ENCODE peak calls at places on chromosomes 11 and 22, in eight cellular contexts. L is pancreas; Q is A549; P is tibial artery; N is heart right ventricle; I is CD8-positive, alpha-beta T cell; V is CD4-positive, alpha-beta memory T cell; U is Peyer's patch. D is an unnamed sample.

GRCh38 chr11:106231591-106231990 is 154.1 kb downstream of the AASDHPPT start:
- DNase-seq in L (peak), Q (no peak), P (no peak), N (no peak), I (no peak), V (no peak), U (no peak), D (no peak)

GRCh38 chr11:108466405-108466804 is 924 bp downstream of the C11orf65 start:
- DNase-seq in L (no peak), Q (no peak), P (no peak), N (no peak), I (no peak), V (peak), U (no peak), D (no peak)

GRCh38 chr11:10657308-10658271 is 36.0 kb downstream of the IRAG1 start:
- DNase-seq in L (no peak), Q (peak), P (no peak), N (no peak), I (no peak), V (no peak), U (no peak), D (no peak)

GRCh38 chr11:10580625-10581024 is 12.2 kb upstream of the LYVE1 start:
- DNase-seq in L (no peak), Q (no peak), P (no peak), N (no peak), I (no peak), V (no peak), U (no peak), D (no peak)

GRCh38 chr11:114426280-114426679 is 13.0 kb upstream of the REXO2 start:
- DNase-seq in L (no peak), Q (no peak), P (no peak), N (no peak), I (no peak), V (no peak), U (no peak), D (no peak)

GRCh38 chr11:116970485-116971292 is 127.5 kb downstream of the SIK3 start:
- DNase-seq in L (no peak), Q (no peak), P (no peak), N (no peak), I (no peak), V (no peak), U (no peak), D (no peak)

GRCh38 chr11:72932132-72932570 is 117.9 kb downstream of the ATG16L2 start:
- DNase-seq in L (no peak), Q (no peak), P (no peak), N (no peak), I (no peak), V (no peak), U (no peak), D (no peak)

GRCh38 chr11:19595840-19596751 is 116.5 kb upstream of the NAV2 start:
- DNase-seq in L (no peak), Q (peak), P (peak), N (peak), I (no peak), V (no peak), U (no peak), D (no peak)

GRCh38 chr11:8631395-8632110 is 37.5 kb upstream of the STK33 start:
- DNase-seq in L (no peak), Q (no peak), P (no peak), N (no peak), I (no peak), V (no peak), U (no peak), D (no peak)

GRCh38 chr11:72676874-72677341 is 2.7 kb upstream of the PDE2A start:
- DNase-seq in L (peak), Q (peak), P (peak), N (peak), I (peak), V (peak), U (peak), D (peak)

GRCh38 chr22:41175546-41175945 is 29.6 kb upstream of the L3MBTL2 start:
- DNase-seq in L (no peak), Q (no peak), P (no peak), N (no peak), I (no peak), V (no peak), U (no peak), D (no peak)

GRCh38 chr11:125404811-125405481 is 91.1 kb downstream of the FEZ1 start:
- DNase-seq in L (peak), Q (peak), P (peak), N (peak), I (peak), V (no peak), U (peak), D (peak)

GRCh38 chr11:77115181-77115611 is 12.6 kb downstream of the OMP start:
- DNase-seq in L (no peak), Q (peak), P (no peak), N (no peak), I (no peak), V (no peak), U (no peak), D (no peak)

GRCh38 chr11:11179239-11179638 is 173.8 kb downstream of the CSNK2A3 start:
- DNase-seq in L (no peak), Q (peak), P (no peak), N (no peak), I (no peak), V (no peak), U (no peak), D (no peak)

GRCh38 chr11:44446341-44446712 is 119.1 kb upstream of the CD82 start:
- DNase-seq in L (no peak), Q (peak), P (no peak), N (no peak), I (no peak), V (no peak), U (no peak), D (no peak)

GRCh38 chr11:34972892-34973291 is 56.5 kb downstream of the PDHX start:
- DNase-seq in L (no peak), Q (no peak), P (no peak), N (no peak), I (no peak), V (no peak), U (no peak), D (no peak)

GRCh38 chr11:20154381-20154780 is 5.9 kb downstream of the DBX1 start:
- DNase-seq in L (no peak), Q (no peak), P (no peak), N (no peak), I (no peak), V (no peak), U (no peak), D (no peak)

GRCh38 chr22:45905924-45906865 is 70.8 kb downstream of the WNT7B start:
- DNase-seq in L (no peak), Q (no peak), P (no peak), N (peak), I (no peak), V (no peak), U (no peak), D (no peak)

GRCh38 chr22:36926309-36926708 is 12.9 kb downstream of the CSF2RB start:
- DNase-seq in L (no peak), Q (no peak), P (no peak), N (no peak), I (no peak), V (no peak), U (no peak), D (no peak)

GRCh38 chr11:78415338-78415737 is 2.3 kb downstream of the GAB2 start:
- DNase-seq in L (no peak), Q (no peak), P (no peak), N (no peak), I (no peak), V (no peak), U (no peak), D (no peak)

GRCh38 chr11:78416285-78417174 is 1.1 kb downstream of the GAB2 start:
- DNase-seq in L (peak), Q (peak), P (peak), N (peak), I (peak), V (peak), U (peak), D (peak)

GRCh38 chr11:78417175-78417887 is at the start of gene GAB2:
- DNase-seq in L (peak), Q (no peak), P (no peak), N (no peak), I (peak), V (peak), U (peak), D (peak)

GRCh38 chr11:78417888-78418583 is 416 bp upstream of the GAB2 start:
- DNase-seq in L (peak), Q (peak), P (peak), N (peak), I (peak), V (peak), U (peak), D (peak)

GRCh38 chr11:78414321-78415051 is 3.1 kb downstream of the GAB2 start:
- DNase-seq in L (no peak), Q (peak), P (no peak), N (no peak), I (no peak), V (no peak), U (no peak), D (no peak)
- H3K27ac ChIP-seq in L (no peak), Q (no peak), P (peak), N (peak), I (no peak), V (no peak), U (no peak), D (no peak)

GRCh38 chr11:93131709-93132108 is 66.1 kb downstream of the SLC36A4 start:
- DNase-seq in L (no peak), Q (peak), P (no peak), N (no peak), I (no peak), V (no peak), U (no peak), D (no peak)

GRCh38 chr11:93128574-93128973 is 69.2 kb downstream of the SLC36A4 start:
- DNase-seq in L (no peak), Q (no peak), P (no peak), N (no peak), I (no peak), V (no peak), U (no peak), D (no peak)

DNA sequence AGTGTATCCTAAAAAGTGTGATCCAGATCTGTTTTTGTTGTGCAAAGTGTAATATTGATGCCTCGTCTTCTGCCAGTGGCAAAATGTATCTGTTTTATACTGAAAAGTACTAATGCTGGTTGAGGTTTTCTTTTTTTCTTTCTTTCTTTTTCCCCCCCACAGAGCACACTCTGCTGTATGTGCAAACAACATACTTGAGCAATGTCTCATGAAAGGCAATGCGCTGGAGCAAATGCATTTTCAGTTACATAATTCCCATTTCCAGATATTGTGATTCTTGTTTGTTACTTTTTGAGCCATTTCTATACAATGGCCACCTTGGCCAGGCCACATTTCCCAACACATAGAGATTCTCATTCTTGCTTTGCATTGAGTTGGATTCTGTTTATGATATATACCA is 64.1 kb downstream of the SLC36A4 start:
- DNase-seq in L (no peak), Q (no peak), P (no peak), N (no peak), I (no peak), V (no peak), U (no peak), D (no peak)
- H3K4me3 ChIP-seq in L (no peak), Q (no peak), P (no peak), N (no peak), I (no peak), V (no peak), U (no peak), D (no peak)

GRCh38 chr11:14334893-14335292 is 24.1 kb downstream of the RRAS2 start:
- DNase-seq in L (no peak), Q (no peak), P (no peak), N (no peak), I (no peak), V (no peak), U (no peak), D (no peak)

GRCh38 chr11:14336507-14337503 is 22.2 kb downstream of the RRAS2 start:
- DNase-seq in L (no peak), Q (peak), P (no peak), N (no peak), I (no peak), V (no peak), U (no peak), D (no peak)

GRCh38 chr11:14339356-14339755 is 19.6 kb downstream of the RRAS2 start:
- DNase-seq in L (no peak), Q (no peak), P (no peak), N (no peak), I (no peak), V (no peak), U (no peak), D (no peak)

GRCh38 chr11:14334193-14334592 is 24.8 kb downstream of the RRAS2 start:
- DNase-seq in L (no peak), Q (no peak), P (no peak), N (no peak), I (no peak), V (no peak), U (no peak), D (no peak)

DNA sequence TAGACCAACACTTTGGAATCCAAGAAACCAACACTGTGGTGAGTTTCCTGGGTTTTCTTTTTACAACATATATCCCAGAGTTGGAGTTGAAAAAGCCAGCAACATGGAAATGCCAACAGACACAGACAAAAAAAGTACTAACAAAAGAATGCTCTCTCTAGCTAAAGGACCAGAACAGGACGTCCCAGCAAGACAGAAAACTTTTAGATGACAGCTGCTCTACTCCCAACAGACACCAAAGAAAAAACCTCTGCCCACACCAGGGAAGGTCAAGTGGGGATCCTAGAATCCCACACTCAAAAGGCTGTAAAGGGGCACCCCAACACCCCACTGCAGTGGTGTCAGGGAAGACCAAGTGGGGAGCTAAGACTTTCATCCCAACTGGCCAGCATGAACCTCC is 23.3 kb downstream of the RRAS2 start:
- DNase-seq in L (no peak), Q (no peak), P (no peak), N (no peak), I (no peak), V (no peak), U (no peak), D (no peak)
- H3K27ac ChIP-seq in L (no peak), Q (peak), P (peak), N (no peak), I (no peak), V (no peak), U (no peak), D (no peak)

GRCh38 chr11:3131330-3131941 is 33.7 kb downstream of the OSBPL5 start:
- DNase-seq in L (no peak), Q (no peak), P (no peak), N (no peak), I (no peak), V (no peak), U (no peak), D (no peak)
- H3K4me3 ChIP-seq in L (no peak), Q (no peak), P (no peak), N (no peak), I (no peak), V (no peak), U (no peak), D (no peak)

GRCh38 chr11:26992031-26992541 is 1.8 kb upstream of the FIBIN start:
- DNase-seq in L (no peak), Q (no peak), P (no peak), N (no peak), I (no peak), V (no peak), U (no peak), D (no peak)
- H3K27ac ChIP-seq in L (no peak), Q (no peak), P (peak), N (no peak), I (no peak), V (no peak), U (peak), D (no peak)

DNA sequence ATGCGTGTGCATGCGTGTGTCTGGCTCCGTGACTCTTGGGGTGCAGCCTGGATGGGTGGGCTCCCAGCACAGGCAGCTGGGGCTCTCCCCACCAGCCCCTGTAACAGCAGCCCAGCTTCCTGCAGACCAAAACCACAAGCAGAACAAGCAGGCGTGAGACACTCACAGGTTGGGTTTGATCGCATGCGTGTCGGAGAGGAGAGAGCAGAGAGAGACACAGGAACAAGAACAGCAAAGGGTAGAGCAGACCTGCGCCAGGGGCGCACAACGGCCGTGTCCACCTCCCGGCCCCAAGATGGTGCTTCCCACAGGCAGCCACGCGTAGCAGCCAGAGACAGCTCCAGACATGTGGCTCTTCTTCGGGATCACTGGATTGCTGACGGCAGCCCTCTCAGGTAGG is at the start of gene CD6:
- DNase-seq in L (no peak), Q (no peak), P (no peak), N (no peak), I (peak), V (peak), U (no peak), D (peak)
- H3K4me3 ChIP-seq in L (no peak), Q (no peak), P (no peak), N (no peak), I (peak), V (peak), U (peak), D (peak)

DNA sequence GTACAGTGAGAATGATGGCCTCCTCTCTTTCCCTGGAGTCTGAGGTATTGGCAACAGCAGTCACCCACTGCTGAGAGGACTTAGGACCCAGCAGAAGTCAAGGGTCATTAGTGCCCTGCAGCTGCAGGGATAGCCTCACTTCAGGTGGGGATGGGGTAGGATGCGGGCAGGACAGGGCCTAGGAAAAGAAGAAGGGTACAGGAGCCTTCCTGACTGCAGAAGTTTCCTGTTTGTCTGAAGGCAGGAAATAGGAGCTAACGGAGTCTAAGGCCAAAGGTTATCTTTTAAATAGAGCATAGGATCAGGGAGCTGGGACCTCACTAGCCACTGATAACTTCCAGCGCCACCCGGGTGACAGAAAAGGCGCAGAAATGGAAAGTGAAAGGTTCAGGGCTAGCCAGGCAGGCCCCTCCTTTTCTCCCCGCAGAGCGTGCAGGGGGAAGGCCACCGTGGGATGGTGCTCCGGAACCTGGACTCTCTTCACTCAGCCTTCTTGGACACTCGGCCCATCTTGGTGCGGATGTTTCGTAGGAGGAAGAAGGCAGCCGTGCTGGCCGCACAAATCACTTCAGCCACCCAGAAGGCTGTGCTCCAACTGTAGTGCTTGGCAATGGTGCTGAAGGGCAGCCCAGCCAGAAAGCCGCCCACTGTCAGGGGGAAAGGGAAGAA is 6.0 kb downstream of the TRAPPC4 start:
- DNase-seq in L (no peak), Q (no peak), P (no peak), N (no peak), I (no peak), V (no peak), U (no peak), D (no peak)
- H3K27ac ChIP-seq in L (no peak), Q (no peak), P (peak), N (peak), I (no peak), V (no peak), U (peak), D (no peak)

GRCh38 chr22:42865536-42865935 is 8.5 kb upstream of the ARFGAP3 start:
- DNase-seq in L (no peak), Q (no peak), P (no peak), N (no peak), I (no peak), V (no peak), U (no peak), D (no peak)

GRCh38 chr22:42868751-42869251 is 11.7 kb upstream of the ARFGAP3 start:
- DNase-seq in L (peak), Q (no peak), P (peak), N (peak), I (no peak), V (no peak), U (peak), D (no peak)

GRCh38 chr22:42869463-42869862 is 12.4 kb upstream of the ARFGAP3 start:
- DNase-seq in L (peak), Q (no peak), P (no peak), N (no peak), I (no peak), V (no peak), U (no peak), D (no peak)

GRCh38 chr22:42863349-42863911 is 6.4 kb upstream of the ARFGAP3 start:
- DNase-seq in L (no peak), Q (peak), P (no peak), N (no peak), I (no peak), V (no peak), U (no peak), D (no peak)

GRCh38 chr22:42866100-42866499 is 9.0 kb upstream of the ARFGAP3 start:
- DNase-seq in L (no peak), Q (no peak), P (no peak), N (no peak), I (no peak), V (no peak), U (no peak), D (no peak)
- H3K4me3 ChIP-seq in L (no peak), Q (no peak), P (no peak), N (no peak), I (no peak), V (no peak), U (no peak), D (no peak)